ENCODE peak calls at places on chromosomes 16 and 17, in five cellular contexts. D is HTR-8/SVneo, P is cerebellar cortex, K is RCC 7860, Y is heart right ventricle. M is an unnamed sample.

GRCh38 chr17:9928601-9929341 is 23.7 kb upstream of the RCVRN start:
- DNase-seq in D (peak), P (peak), K (peak), Y (no peak), M (peak)

GRCh38 chr17:58492238-58493121 is 4.3 kb upstream of the HSF5 start:
- DNase-seq in D (no peak), P (no peak), K (no peak), Y (no peak), M (peak)

GRCh38 chr16:4260360-4260759 is 12.5 kb downstream of the TFAP4 start:
- DNase-seq in D (no peak), P (no peak), K (no peak), Y (no peak), M (no peak)

GRCh38 chr16:80852261-80852872 is 48.0 kb upstream of the CDYL2 start:
- DNase-seq in D (peak), P (peak), K (no peak), Y (no peak), M (peak)

GRCh38 chr16:24075929-24076716 is 180.0 kb upstream of the CACNG3 start:
- DNase-seq in D (no peak), P (no peak), K (no peak), Y (no peak), M (no peak)

GRCh38 chr17:2853722-2854580 is 57.7 kb downstream of the RAP1GAP2 start:
- DNase-seq in D (no peak), P (peak), K (no peak), Y (peak), M (peak)

GRCh38 chr16:9932919-9933653 is 249.1 kb downstream of the GRIN2A start:
- DNase-seq in D (no peak), P (no peak), K (no peak), Y (no peak), M (no peak)

GRCh38 chr17:68591583-68591982 is 9.6 kb downstream of the FAM20A start:
- DNase-seq in D (no peak), P (no peak), K (no peak), Y (peak), M (no peak)

GRCh38 chr17:1703063-1703462 is 7.1 kb downstream of the TLCD2 start:
- DNase-seq in D (no peak), P (no peak), K (no peak), Y (no peak), M (no peak)

GRCh38 chr16:4261557-4262172 is 11.2 kb downstream of the TFAP4 start:
- DNase-seq in D (peak), P (peak), K (no peak), Y (peak), M (no peak)

GRCh38 chr16:1309888-1310831 is 724 bp downstream of the UBE2I start:
- DNase-seq in D (no peak), P (no peak), K (peak), Y (peak), M (no peak)

GRCh38 chr17:67555855-67556254 is 161.9 kb upstream of the NOL11 start:
- DNase-seq in D (no peak), P (no peak), K (no peak), Y (no peak), M (no peak)

GRCh38 chr17:63701477-63702222 is 1.7 kb upstream of the LIMD2 start:
- DNase-seq in D (no peak), P (no peak), K (no peak), Y (peak), M (no peak)

GRCh38 chr17:48915459-48916282 is 7.5 kb downstream of the UBE2Z start:
- DNase-seq in D (peak), P (no peak), K (peak), Y (no peak), M (peak)

GRCh38 chr16:80586476-80586875 is 45.7 kb downstream of the DYNLRB2 start:
- DNase-seq in D (no peak), P (no peak), K (no peak), Y (no peak), M (no peak)

GRCh38 chr16:84593825-84594724 is 23.8 kb downstream of the COTL1 start:
- DNase-seq in D (no peak), P (peak), K (no peak), Y (no peak), M (no peak)

GRCh38 chr16:35296962-35297653 is 1837.7 kb downstream of the TP53TG3F start:
- DNase-seq in D (no peak), P (no peak), K (no peak), Y (no peak), M (no peak)

GRCh38 chr16:56930516-56931252 is 1.3 kb upstream of the HERPUD1 start:
- DNase-seq in D (no peak), P (no peak), K (no peak), Y (no peak), M (no peak)

GRCh38 chr16:80366023-80366422 is 174.8 kb upstream of the DYNLRB2 start:
- DNase-seq in D (no peak), P (no peak), K (no peak), Y (no peak), M (no peak)

GRCh38 chr17:74770498-74771318 is 5.4 kb downstream of the NAT9 start:
- DNase-seq in D (peak), P (peak), K (peak), Y (peak), M (peak)

GRCh38 chr17:46264456-46265198 is 30.3 kb upstream of the LRRC37A start:
- DNase-seq in D (peak), P (no peak), K (peak), Y (no peak), M (peak)